ENCODE peak calls at places on chromosomes 16 and 17, in six cellular contexts. Z is body of pancreas, M is BJ, R is fibroblast of pulmonary artery, Y is foreskin fibroblast, C is keratinocyte. A is an unnamed sample.

GRCh38 chr17:73865825-73866224 is 221.6 kb upstream of the SDK2 start:
- DNase-seq in Z (no peak), M (no peak), R (no peak), Y (no peak), C (no peak), A (no peak)

GRCh38 chr17:12613566-12613965 is 52.1 kb upstream of the MYOCD start:
- DNase-seq in Z (no peak), M (no peak), R (peak), Y (peak), C (no peak), A (peak)

GRCh38 chr16:30934827-30935557 is 11.6 kb downstream of the FBXL19 start:
- DNase-seq in Z (peak), M (no peak), R (peak), Y (no peak), C (no peak), A (peak)

GRCh38 chr17:34070712-34071111 is 184.4 kb upstream of the CCL2 start:
- DNase-seq in Z (no peak), M (no peak), R (no peak), Y (no peak), C (no peak), A (no peak)

GRCh38 chr17:6643460-6644125 is 2.7 kb downstream of the TXNDC17 start:
- DNase-seq in Z (no peak), M (peak), R (no peak), Y (no peak), C (no peak), A (peak)

GRCh38 chr17:37744961-37745800 is at the start of gene HNF1B:
- DNase-seq in Z (peak), M (no peak), R (no peak), Y (no peak), C (no peak), A (no peak)

GRCh38 chr17:64998436-64999190 is 57.9 kb downstream of the GNA13 start:
- DNase-seq in Z (no peak), M (no peak), R (no peak), Y (no peak), C (no peak), A (peak)

GRCh38 chr17:64920026-64920418 is 744 bp upstream of the LRRC37A3 start:
- DNase-seq in Z (no peak), M (no peak), R (peak), Y (no peak), C (no peak), A (peak)

GRCh38 chr16:285146-286055 is 2.4 kb downstream of the PDIA2 start:
- DNase-seq in Z (no peak), M (no peak), R (no peak), Y (no peak), C (no peak), A (no peak)

GRCh38 chr16:78045865-78046581 is 23.7 kb downstream of the CLEC3A start:
- DNase-seq in Z (peak), M (no peak), R (peak), Y (peak), C (no peak), A (peak)

GRCh38 chr16:77406680-77407079 is 28.2 kb downstream of the ADAMTS18 start:
- DNase-seq in Z (no peak), M (no peak), R (no peak), Y (no peak), C (no peak), A (peak)

GRCh38 chr17:64161380-64161779 is 31.4 kb upstream of the ERN1 start:
- DNase-seq in Z (no peak), M (no peak), R (no peak), Y (no peak), C (no peak), A (no peak)

GRCh38 chr16:88810868-88811599 is 694 bp downstream of the APRT start:
- DNase-seq in Z (peak), M (no peak), R (peak), Y (peak), C (no peak), A (peak)

GRCh38 chr17:71926746-71927398 is 193.9 kb upstream of the SOX9 start:
- DNase-seq in Z (no peak), M (no peak), R (no peak), Y (peak), C (no peak), A (peak)

GRCh38 chr16:23476289-23476688 is 23.3 kb upstream of the COG7 start:
- DNase-seq in Z (no peak), M (no peak), R (no peak), Y (no peak), C (no peak), A (no peak)

GRCh38 chr16:75648265-75649076 is 898 bp downstream of the TERF2IP start:
- DNase-seq in Z (peak), M (no peak), R (peak), Y (peak), C (no peak), A (peak)

GRCh38 chr17:32931686-32932085 is 3.7 kb downstream of the TMEM98 start:
- DNase-seq in Z (no peak), M (no peak), R (no peak), Y (no peak), C (no peak), A (peak)

GRCh38 chr17:5236871-5237540 is 2.3 kb upstream of the SCIMP start:
- DNase-seq in Z (no peak), M (no peak), R (no peak), Y (no peak), C (no peak), A (no peak)

GRCh38 chr16:3696425-3697218 is 20.7 kb downstream of the TRAP1 start:
- DNase-seq in Z (no peak), M (peak), R (peak), Y (peak), C (peak), A (peak)

GRCh38 chr17:78717431-78717980 is 64.6 kb downstream of the CYTH1 start:
- DNase-seq in Z (peak), M (no peak), R (peak), Y (peak), C (no peak), A (peak)

GRCh38 chr17:74749262-74750038 is 1.0 kb downstream of the NHERF1 start:
- DNase-seq in Z (no peak), M (no peak), R (no peak), Y (no peak), C (no peak), A (no peak)

GRCh38 chr17:10871914-10872313 is 34.0 kb upstream of the PIRT start:
- DNase-seq in Z (peak), M (no peak), R (no peak), Y (no peak), C (no peak), A (no peak)

GRCh38 chr17:2238432-2239169 is 65.0 kb downstream of the SMG6 start:
- DNase-seq in Z (no peak), M (no peak), R (no peak), Y (no peak), C (no peak), A (no peak)

GRCh38 chr16:88700636-88701482 is 5.3 kb downstream of the RNF166 start:
- DNase-seq in Z (peak), M (no peak), R (peak), Y (peak), C (no peak), A (peak)

GRCh38 chr16:67530013-67530939 is 1.6 kb downstream of the RIPOR1 start:
- DNase-seq in Z (peak), M (peak), R (peak), Y (peak), C (no peak), A (peak)

GRCh38 chr17:3974980-3975379 is 10.7 kb upstream of the ATP2A3 start:
- DNase-seq in Z (no peak), M (no peak), R (no peak), Y (no peak), C (no peak), A (no peak)

GRCh38 chr16:70715860-70716357 is 30.1 kb upstream of the MTSS2 start:
- DNase-seq in Z (peak), M (no peak), R (peak), Y (no peak), C (no peak), A (no peak)

GRCh38 chr17:4934173-4934979 is 2.3 kb downstream of the GP1BA start:
- DNase-seq in Z (peak), M (no peak), R (peak), Y (no peak), C (no peak), A (peak)

GRCh38 chr17:51653902-51654301 is 393.6 kb downstream of the UTP18 start:
- DNase-seq in Z (no peak), M (no peak), R (no peak), Y (no peak), C (no peak), A (no peak)

GRCh38 chr17:76296889-76297288 is 11.2 kb downstream of the QRICH2 start:
- DNase-seq in Z (no peak), M (no peak), R (no peak), Y (no peak), C (no peak), A (no peak)

GRCh38 chr17:1714980-1715802 is 5.0 kb upstream of the TLCD2 start:
- DNase-seq in Z (peak), M (peak), R (peak), Y (peak), C (no peak), A (peak)

GRCh38 chr16:30658731-30659506 is 688 bp downstream of the FBRS start:
- DNase-seq in Z (no peak), M (peak), R (peak), Y (peak), C (peak), A (peak)

GRCh38 chr17:63635787-63636186 is 13.6 kb downstream of the MAP3K3 start:
- DNase-seq in Z (peak), M (no peak), R (no peak), Y (no peak), C (no peak), A (no peak)

GRCh38 chr17:82030470-82031302 is 792 bp upstream of the RAC3 start:
- DNase-seq in Z (peak), M (no peak), R (peak), Y (peak), C (no peak), A (peak)

GRCh38 chr17:59370580-59371299 is 39.3 kb downstream of the YPEL2 start:
- DNase-seq in Z (peak), M (no peak), R (no peak), Y (no peak), C (no peak), A (no peak)

DNA sequence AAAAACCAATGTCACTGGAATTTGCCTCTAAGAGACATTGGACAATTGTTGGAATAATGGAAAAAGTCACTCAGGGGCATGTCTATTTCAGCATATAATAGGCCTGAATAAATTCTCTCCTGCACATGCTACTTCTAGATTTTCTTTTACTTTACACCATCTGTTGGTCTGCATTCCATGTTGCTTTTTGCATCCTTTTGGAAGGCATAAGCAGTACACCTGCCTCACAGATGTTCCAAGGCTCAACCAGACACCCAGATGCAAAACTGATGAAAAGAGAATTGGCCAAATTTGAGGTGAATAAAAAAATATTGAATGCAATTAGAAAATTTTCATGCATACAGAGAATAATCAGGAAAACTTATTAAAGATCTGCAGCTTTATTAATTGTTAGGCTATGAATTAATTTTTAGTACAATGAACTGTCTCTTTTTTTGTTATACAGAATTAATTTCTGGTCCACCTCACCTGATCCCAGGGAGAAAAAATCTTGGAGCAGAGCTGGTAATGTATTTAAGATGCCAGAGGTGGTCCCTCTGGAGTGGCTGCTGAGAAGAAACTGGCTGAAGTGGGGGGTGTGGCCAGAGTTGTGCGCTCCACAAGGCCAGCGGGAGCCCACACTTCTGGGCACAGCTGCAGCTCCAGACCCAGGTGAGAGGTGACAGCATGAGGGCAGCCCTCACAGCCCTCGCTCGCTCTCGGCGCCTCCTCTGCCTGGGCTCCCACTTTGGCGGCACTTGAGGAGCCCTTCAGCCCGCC is 778.6 kb downstream of the CDH11 start:
- DNase-seq in Z (no peak), M (no peak), R (no peak), Y (no peak), C (no peak), A (no peak)
- H3K4me3 ChIP-seq in Z (no peak), M (no peak), R (no peak), Y (no peak), C (no peak), A (no peak)

DNA sequence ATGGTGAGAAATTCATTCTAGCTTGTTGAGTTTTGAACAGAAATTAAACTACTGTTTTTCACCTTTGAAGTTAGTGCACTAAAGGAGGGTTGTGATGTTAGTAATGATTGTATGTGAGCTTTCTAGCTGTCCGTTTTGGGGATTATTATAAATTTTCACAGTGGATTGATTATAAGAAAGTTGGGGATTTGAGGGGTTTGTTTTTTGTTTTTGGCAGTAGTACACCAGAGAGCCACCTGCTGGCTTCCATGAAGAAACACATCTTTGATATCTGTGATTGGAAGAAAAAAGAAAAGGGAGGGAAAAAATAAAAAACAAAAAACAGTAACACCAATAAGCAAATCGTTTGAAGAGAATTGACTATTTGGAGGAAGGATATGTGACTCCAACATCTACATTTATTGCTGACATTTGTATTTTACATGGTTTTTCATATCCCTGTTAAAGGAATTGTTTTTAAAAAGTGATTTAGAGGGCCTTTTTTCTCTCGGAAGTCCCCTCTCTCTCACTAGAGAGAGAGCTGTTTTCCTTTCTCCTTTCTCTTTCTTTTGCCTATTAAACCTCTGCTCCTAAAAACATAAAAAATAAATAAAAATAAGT is 1469.5 kb upstream of the GOT2 start:
- DNase-seq in Z (no peak), M (no peak), R (peak), Y (peak), C (no peak), A (peak)
- TF ChIP-seq CTCF in Z (no peak), M (peak), R (peak), Y (peak), C (no peak), A (peak)

GRCh38 chr17:56979091-56979480 is 1.2 kb downstream of the SCPEP1 start:
- DNase-seq in Z (no peak), M (no peak), R (no peak), Y (no peak), C (no peak), A (no peak)
- H3K4me3 ChIP-seq in Z (no peak), M (no peak), R (peak), Y (peak), C (no peak), A (no peak)

DNA sequence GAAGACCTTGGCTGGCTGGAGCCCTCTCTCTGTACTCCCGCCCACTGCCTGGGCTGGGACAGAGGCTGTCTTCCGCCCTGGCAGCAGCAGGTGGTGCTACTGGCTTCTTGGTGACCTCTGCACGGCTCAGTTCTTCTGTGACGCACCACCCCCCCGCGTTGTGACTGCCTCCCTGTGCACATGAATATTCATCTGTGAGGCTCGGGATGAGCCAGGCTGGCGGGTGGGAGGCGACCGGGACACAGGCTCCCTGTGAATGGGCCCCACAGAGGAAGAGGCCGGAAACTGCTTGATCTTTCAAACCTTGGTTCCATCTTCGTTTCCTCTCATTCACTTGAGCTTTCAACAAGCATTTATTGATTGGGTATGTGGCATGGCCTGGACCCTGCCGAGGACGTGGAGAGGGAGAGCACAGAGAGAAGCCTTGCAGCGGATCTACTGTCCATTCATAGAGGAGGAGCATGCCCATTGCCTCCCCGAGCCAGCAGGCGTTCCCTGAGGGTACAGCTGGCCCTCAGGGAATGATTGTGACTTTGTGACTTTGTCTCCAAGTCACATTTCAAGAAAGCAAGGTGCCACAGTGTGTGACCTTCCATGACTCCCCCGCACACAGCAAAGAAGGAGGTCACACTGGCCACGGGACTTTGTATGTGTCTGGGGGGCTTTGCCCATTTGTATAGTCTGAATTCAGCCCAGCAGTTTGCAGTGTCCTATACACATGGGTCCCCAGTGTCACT is 45.0 kb downstream of the B9D1 start:
- DNase-seq in Z (peak), M (no peak), R (peak), Y (peak), C (no peak), A (peak)
- TF ChIP-seq CTCF in Z (no peak), M (peak), R (peak), Y (peak), C (peak), A (peak)

GRCh38 chr17:54324813-54325212 is 502.1 kb downstream of the KIF2B start:
- DNase-seq in Z (no peak), M (no peak), R (no peak), Y (no peak), C (no peak), A (no peak)
- H3K4me3 ChIP-seq in Z (no peak), M (no peak), R (no peak), Y (no peak), C (no peak), A (no peak)

A was measured in fibroblast of mammary gland.